ENCODE peak calls at places on chromosomes 3 and 15, in seven cellular contexts. One of them, this sample, is unnamed.

GRCh38 chr3:105860649-105861048 is 8.2 kb downstream of the CBLB start:
- DNase-seq in frontal cortex: no peak
- DNase-seq in upper lobe of right lung: no peak
- DNase-seq in amygdala: no peak
- DNase-seq in stimulated activated CD8-positive, alpha-beta memory T cell treated with anti-CD3 and anti-CD28 coated beads, Interleukin-12 subunit alpha, Interleukin-12 subunit beta, amount 100 ng/mL, for 4 hours: no peak
- DNase-seq in NCI-H1092: no peak
- DNase-seq in stimulated activated CD4-positive, alpha-beta T cell treated with anti-CD3 and anti-CD28 coated beads, Interleukin-15, amount 100 ng/mL, for 1 hour: no peak
- DNase-seq in this sample: no peak

GRCh38 chr3:134453631-134454030 is 32.2 kb downstream of the ANAPC13 start:
- DNase-seq in frontal cortex: no peak
- DNase-seq in upper lobe of right lung: no peak
- DNase-seq in amygdala: no peak
- DNase-seq in stimulated activated CD8-positive, alpha-beta memory T cell treated with anti-CD3 and anti-CD28 coated beads, Interleukin-12 subunit alpha, Interleukin-12 subunit beta, amount 100 ng/mL, for 4 hours: no peak
- DNase-seq in NCI-H1092: no peak
- DNase-seq in stimulated activated CD4-positive, alpha-beta T cell treated with anti-CD3 and anti-CD28 coated beads, Interleukin-15, amount 100 ng/mL, for 1 hour: no peak
- DNase-seq in this sample: no peak

GRCh38 chr3:126202281-126203079 is 22.1 kb upstream of the ALDH1L1 start:
- DNase-seq in frontal cortex: no peak
- DNase-seq in upper lobe of right lung: no peak
- DNase-seq in amygdala: no peak
- DNase-seq in stimulated activated CD8-positive, alpha-beta memory T cell treated with anti-CD3 and anti-CD28 coated beads, Interleukin-12 subunit alpha, Interleukin-12 subunit beta, amount 100 ng/mL, for 4 hours: no peak
- DNase-seq in NCI-H1092: no peak
- DNase-seq in stimulated activated CD4-positive, alpha-beta T cell treated with anti-CD3 and anti-CD28 coated beads, Interleukin-15, amount 100 ng/mL, for 1 hour: no peak
- DNase-seq in this sample: no peak

GRCh38 chr3:138043266-138044029 is 33.5 kb downstream of the CLDN18 start:
- DNase-seq in frontal cortex: no peak
- DNase-seq in upper lobe of right lung: no peak
- DNase-seq in amygdala: no peak
- DNase-seq in stimulated activated CD8-positive, alpha-beta memory T cell treated with anti-CD3 and anti-CD28 coated beads, Interleukin-12 subunit alpha, Interleukin-12 subunit beta, amount 100 ng/mL, for 4 hours: no peak
- DNase-seq in NCI-H1092: no peak
- DNase-seq in stimulated activated CD4-positive, alpha-beta T cell treated with anti-CD3 and anti-CD28 coated beads, Interleukin-15, amount 100 ng/mL, for 1 hour: no peak
- DNase-seq in this sample: no peak

GRCh38 chr15:48242015-48242414 is 35.9 kb downstream of the SLC12A1 start:
- DNase-seq in frontal cortex: no peak
- DNase-seq in upper lobe of right lung: no peak
- DNase-seq in amygdala: no peak
- DNase-seq in stimulated activated CD8-positive, alpha-beta memory T cell treated with anti-CD3 and anti-CD28 coated beads, Interleukin-12 subunit alpha, Interleukin-12 subunit beta, amount 100 ng/mL, for 4 hours: no peak
- DNase-seq in NCI-H1092: no peak
- DNase-seq in stimulated activated CD4-positive, alpha-beta T cell treated with anti-CD3 and anti-CD28 coated beads, Interleukin-15, amount 100 ng/mL, for 1 hour: no peak
- DNase-seq in this sample: no peak

GRCh38 chr15:81410318-81410753 is 36.3 kb upstream of the TMC3 start:
- DNase-seq in frontal cortex: peak
- DNase-seq in upper lobe of right lung: no peak
- DNase-seq in amygdala: peak
- DNase-seq in stimulated activated CD8-positive, alpha-beta memory T cell treated with anti-CD3 and anti-CD28 coated beads, Interleukin-12 subunit alpha, Interleukin-12 subunit beta, amount 100 ng/mL, for 4 hours: no peak
- DNase-seq in NCI-H1092: peak
- DNase-seq in stimulated activated CD4-positive, alpha-beta T cell treated with anti-CD3 and anti-CD28 coated beads, Interleukin-15, amount 100 ng/mL, for 1 hour: no peak
- DNase-seq in this sample: peak

GRCh38 chr15:101664303-101664913 is 12.2 kb upstream of the TM2D3 start:
- DNase-seq in frontal cortex: no peak
- DNase-seq in upper lobe of right lung: no peak
- DNase-seq in amygdala: no peak
- DNase-seq in stimulated activated CD8-positive, alpha-beta memory T cell treated with anti-CD3 and anti-CD28 coated beads, Interleukin-12 subunit alpha, Interleukin-12 subunit beta, amount 100 ng/mL, for 4 hours: no peak
- DNase-seq in NCI-H1092: no peak
- DNase-seq in stimulated activated CD4-positive, alpha-beta T cell treated with anti-CD3 and anti-CD28 coated beads, Interleukin-15, amount 100 ng/mL, for 1 hour: no peak
- DNase-seq in this sample: no peak

GRCh38 chr15:98792117-98792516 is 143.8 kb downstream of the IGF1R start:
- DNase-seq in frontal cortex: no peak
- DNase-seq in upper lobe of right lung: no peak
- DNase-seq in amygdala: no peak
- DNase-seq in stimulated activated CD8-positive, alpha-beta memory T cell treated with anti-CD3 and anti-CD28 coated beads, Interleukin-12 subunit alpha, Interleukin-12 subunit beta, amount 100 ng/mL, for 4 hours: no peak
- DNase-seq in NCI-H1092: no peak
- DNase-seq in stimulated activated CD4-positive, alpha-beta T cell treated with anti-CD3 and anti-CD28 coated beads, Interleukin-15, amount 100 ng/mL, for 1 hour: no peak
- DNase-seq in this sample: no peak

GRCh38 chr3:172705166-172705565 is 5.7 kb downstream of the NCEH1 start:
- DNase-seq in frontal cortex: no peak
- DNase-seq in upper lobe of right lung: no peak
- DNase-seq in amygdala: no peak
- DNase-seq in stimulated activated CD8-positive, alpha-beta memory T cell treated with anti-CD3 and anti-CD28 coated beads, Interleukin-12 subunit alpha, Interleukin-12 subunit beta, amount 100 ng/mL, for 4 hours: no peak
- DNase-seq in NCI-H1092: no peak
- DNase-seq in stimulated activated CD4-positive, alpha-beta T cell treated with anti-CD3 and anti-CD28 coated beads, Interleukin-15, amount 100 ng/mL, for 1 hour: no peak
- DNase-seq in this sample: no peak

GRCh38 chr3:171230857-171231256 is 204.3 kb upstream of the SLC2A2 start:
- DNase-seq in frontal cortex: no peak
- DNase-seq in upper lobe of right lung: no peak
- DNase-seq in amygdala: no peak
- DNase-seq in stimulated activated CD8-positive, alpha-beta memory T cell treated with anti-CD3 and anti-CD28 coated beads, Interleukin-12 subunit alpha, Interleukin-12 subunit beta, amount 100 ng/mL, for 4 hours: no peak
- DNase-seq in NCI-H1092: no peak
- DNase-seq in stimulated activated CD4-positive, alpha-beta T cell treated with anti-CD3 and anti-CD28 coated beads, Interleukin-15, amount 100 ng/mL, for 1 hour: no peak
- DNase-seq in this sample: no peak

GRCh38 chr3:43874290-43874689 is 183.6 kb downstream of the ABHD5 start:
- DNase-seq in frontal cortex: no peak
- DNase-seq in upper lobe of right lung: no peak
- DNase-seq in amygdala: no peak
- DNase-seq in stimulated activated CD8-positive, alpha-beta memory T cell treated with anti-CD3 and anti-CD28 coated beads, Interleukin-12 subunit alpha, Interleukin-12 subunit beta, amount 100 ng/mL, for 4 hours: no peak
- DNase-seq in NCI-H1092: no peak
- DNase-seq in stimulated activated CD4-positive, alpha-beta T cell treated with anti-CD3 and anti-CD28 coated beads, Interleukin-15, amount 100 ng/mL, for 1 hour: no peak
- DNase-seq in this sample: no peak